ENCODE peak calls at places on chromosomes 11 and 22, in seven cellular contexts. B is activated T-cell treated with anti-CD3 and anti-CD28 coated beads for 1 hour; R is stimulated activated CD4-positive, alpha-beta T cell treated with anti-CD3 and anti-CD28 coated beads, Interleukin-4, amount 100 ng/mL, for 24 hours; P is frontal cortex; Z is NCI-H2081; I is body of pancreas; M is NCI-H1105 treated with DMSO at 0.1 percent for 48 hours. N is an unnamed sample.

GRCh38 chr22:19412934-19413333 is 18.6 kb downstream of the HIRA start:
- DNase-seq in B (no peak), R (no peak), M (no peak), Z (no peak), P (no peak), I (no peak), N (no peak)

GRCh38 chr22:22349455-22349836 is 104.9 kb downstream of the VPREB1 start:
- DNase-seq in I (no peak), M (no peak), Z (no peak), R (no peak), P (no peak), B (no peak), N (no peak)

GRCh38 chr11:34601085-34601444 is 19.8 kb upstream of the EHF start:
- DNase-seq in B (no peak), P (no peak), R (no peak), M (no peak), I (no peak), Z (no peak), N (no peak)

GRCh38 chr22:39600491-39601179 is 30.1 kb downstream of the CACNA1I start:
- DNase-seq in I (no peak), P (no peak), M (no peak), Z (no peak), B (no peak), R (no peak), N (no peak)

GRCh38 chr11:30585067-30585891 is 874 bp downstream of the MPPED2 start:
- DNase-seq in M (peak; percentile 17), B (no peak), P (peak; percentile 44), Z (no peak), I (peak; percentile 35), R (no peak), N (no peak)

GRCh38 chr11:128334311-128335044 is 252.9 kb downstream of the ETS1 start:
- DNase-seq in I (no peak), Z (no peak), R (no peak), M (no peak), B (no peak), P (no peak), N (no peak)

GRCh38 chr11:71240865-71241691 is 11.3 kb downstream of the SHANK2 start:
- DNase-seq in B (no peak), R (no peak), M (no peak), I (peak; percentile 70), Z (no peak), P (no peak), N (no peak)

GRCh38 chr11:75233688-75234295 is 6.8 kb upstream of the TPBGL start:
- DNase-seq in P (no peak), B (no peak), R (no peak), M (no peak), I (no peak), Z (no peak), N (no peak)

GRCh38 chr11:33040862-33041453 is 1.6 kb downstream of the TCP11L1 start:
- DNase-seq in P (no peak), B (no peak), M (no peak), I (no peak), R (no peak), Z (no peak), N (no peak)

GRCh38 chr11:117438371-117439000 is 110.8 kb downstream of the CEP164 start:
- DNase-seq in P (no peak), B (no peak), M (no peak), Z (no peak), R (peak; percentile 53), I (no peak), N (no peak)

GRCh38 chr11:93542753-93543246 is 391 bp downstream of the SMCO4 start:
- DNase-seq in I (peak; percentile 38), M (no peak), P (peak; percentile 42), B (no peak), Z (peak; percentile 49), R (no peak), N (no peak)

GRCh38 chr22:46588279-46589140 is 31.7 kb upstream of the GRAMD4 start:
- DNase-seq in R (no peak), I (no peak), B (no peak), M (no peak), Z (no peak), P (no peak), N (no peak)

N was measured in NCI-H2171.